ENCODE peak calls at places on chromosomes 2 and 18, in nine cellular contexts. J is GM23248, A is GM23338, C is MM.1S, N is HCT116, S is neural progenitor cell, Y is SK-N-SH, H is hepatocyte, Z is PC-3. R is an unnamed sample.

GRCh38 chr2:153588408-153588807 is 109.8 kb upstream of the RPRM start:
- DNase-seq in J (no peak), A (no peak), C (no peak), N (no peak), S (no peak), Y (no peak), H (no peak), Z (no peak), R (no peak)

GRCh38 chr18:57211776-57212175 is 64.9 kb downstream of the BOD1L2 start:
- DNase-seq in J (no peak), A (no peak), C (no peak), N (no peak), S (no peak), Y (no peak), H (no peak), Z (no peak), R (no peak)

GRCh38 chr2:215290980-215291599 is 20.8 kb upstream of the ATIC start:
- DNase-seq in J (no peak), A (no peak), C (no peak), N (no peak), S (no peak), Y (peak), H (no peak), Z (no peak), R (no peak)

GRCh38 chr2:44100351-44100750 is 68.3 kb upstream of the PPM1B start:
- DNase-seq in J (peak), A (no peak), C (peak), N (peak), S (no peak), Y (no peak), H (peak), Z (peak), R (no peak)

GRCh38 chr2:96135171-96135570 is 3.1 kb downstream of the ASTL start:
- DNase-seq in J (no peak), A (no peak), C (no peak), N (no peak), S (no peak), Y (no peak), H (no peak), Z (no peak), R (no peak)

GRCh38 chr2:54459037-54459441 is 2.9 kb downstream of the SPTBN1 start:
- DNase-seq in J (peak), A (no peak), C (no peak), N (no peak), S (no peak), Y (no peak), H (no peak), Z (peak), R (peak)

GRCh38 chr2:225122582-225123486 is 80.6 kb upstream of the DOCK10 start:
- DNase-seq in J (peak), A (peak), C (peak), N (no peak), S (peak), Y (peak), H (peak), Z (peak), R (peak)

GRCh38 chr2:3170792-3171455 is 206.7 kb downstream of the EIPR1 start:
- DNase-seq in J (no peak), A (no peak), C (no peak), N (no peak), S (no peak), Y (peak), H (no peak), Z (no peak), R (no peak)

GRCh38 chr2:95361216-95361980 is 41.1 kb upstream of the FAHD2A start:
- DNase-seq in J (no peak), A (no peak), C (no peak), N (no peak), S (no peak), Y (no peak), H (no peak), Z (no peak), R (no peak)

GRCh38 chr2:105141099-105141614 is 100.4 kb upstream of the GPR45 start:
- DNase-seq in J (no peak), A (no peak), C (no peak), N (no peak), S (no peak), Y (no peak), H (no peak), Z (peak), R (no peak)

GRCh38 chr2:105842555-105842954 is 97.8 kb downstream of the NCK2 start:
- DNase-seq in J (no peak), A (no peak), C (no peak), N (no peak), S (no peak), Y (no peak), H (no peak), Z (no peak), R (no peak)

GRCh38 chr18:58196164-58196563 is 152.1 kb downstream of the NEDD4L start:
- DNase-seq in J (peak), A (no peak), C (no peak), N (no peak), S (no peak), Y (no peak), H (no peak), Z (peak), R (no peak)

GRCh38 chr2:119408221-119408619 is 23.4 kb upstream of the TMEM37 start:
- DNase-seq in J (peak), A (peak), C (peak), N (no peak), S (no peak), Y (no peak), H (peak), Z (no peak), R (no peak)

GRCh38 chr2:81395746-81396145 is 1091.2 kb upstream of the LRRTM1 start:
- DNase-seq in J (no peak), A (peak), C (no peak), N (no peak), S (peak), Y (no peak), H (no peak), Z (no peak), R (no peak)

GRCh38 chr2:197994751-197995150 is 190.4 kb downstream of the PLCL1 start:
- DNase-seq in J (no peak), A (no peak), C (no peak), N (no peak), S (no peak), Y (no peak), H (no peak), Z (no peak), R (no peak)

GRCh38 chr2:15259356-15259756 is 301.8 kb downstream of the NBAS start:
- DNase-seq in J (no peak), A (peak), C (no peak), N (no peak), S (peak), Y (no peak), H (no peak), Z (no peak), R (no peak)

GRCh38 chr2:240418311-240418710 is 17.2 kb upstream of the GPC1 start:
- DNase-seq in J (no peak), A (no peak), C (no peak), N (no peak), S (no peak), Y (no peak), H (no peak), Z (no peak), R (no peak)

GRCh38 chr18:55287146-55287806 is 300.7 kb downstream of the TCF4 start:
- DNase-seq in J (peak), A (no peak), C (no peak), N (no peak), S (peak), Y (peak), H (no peak), Z (no peak), R (no peak)

GRCh38 chr2:217789003-217789735 is 213.6 kb downstream of the TNS1 start:
- DNase-seq in J (peak), A (peak), C (peak), N (peak), S (peak), Y (peak), H (peak), Z (peak), R (peak)

GRCh38 chr2:144515694-144516416 is 4.1 kb downstream of the ZEB2 start:
- DNase-seq in J (peak), A (peak), C (no peak), N (no peak), S (peak), Y (peak), H (peak), Z (no peak), R (peak)

GRCh38 chr18:27713037-27713726 is 463.7 kb downstream of the CDH2 start:
- DNase-seq in J (peak), A (peak), C (no peak), N (no peak), S (peak), Y (no peak), H (no peak), Z (no peak), R (no peak)

GRCh38 chr2:181972431-181973190 is 13.0 kb upstream of the PPP1R1C start:
- DNase-seq in J (no peak), A (no peak), C (no peak), N (no peak), S (no peak), Y (no peak), H (no peak), Z (no peak), R (no peak)

GRCh38 chr2:100984892-100985307 is 17.2 kb upstream of the RPL31 start:
- DNase-seq in J (peak), A (peak), C (peak), N (peak), S (peak), Y (peak), H (peak), Z (peak), R (peak)

GRCh38 chr2:207119048-207119447 is 46.7 kb downstream of the KLF7 start:
- DNase-seq in J (no peak), A (no peak), C (no peak), N (no peak), S (no peak), Y (no peak), H (no peak), Z (peak), R (no peak)

GRCh38 chr2:166382-166781 is 97.5 kb downstream of the SH3YL1 start:
- DNase-seq in J (no peak), A (no peak), C (no peak), N (no peak), S (no peak), Y (no peak), H (no peak), Z (no peak), R (no peak)

GRCh38 chr2:182827182-182827879 is 39.1 kb downstream of the FRZB start:
- DNase-seq in J (no peak), A (no peak), C (no peak), N (no peak), S (no peak), Y (no peak), H (no peak), Z (no peak), R (no peak)

GRCh38 chr2:98469862-98470544 is 25.3 kb downstream of the INPP4A start:
- DNase-seq in J (no peak), A (no peak), C (no peak), N (no peak), S (no peak), Y (no peak), H (no peak), Z (no peak), R (no peak)

GRCh38 chr2:101710036-101710689 is 12.7 kb downstream of the MAP4K4 start:
- DNase-seq in J (no peak), A (no peak), C (no peak), N (no peak), S (no peak), Y (no peak), H (no peak), Z (peak), R (no peak)

GRCh38 chr18:45998244-45998643 is 31.1 kb upstream of the EPG5 start:
- DNase-seq in J (no peak), A (no peak), C (no peak), N (no peak), S (no peak), Y (no peak), H (no peak), Z (no peak), R (no peak)

GRCh38 chr2:181235683-181236459 is 221.3 kb upstream of the ITGA4 start:
- DNase-seq in J (no peak), A (no peak), C (peak), N (no peak), S (no peak), Y (no peak), H (no peak), Z (no peak), R (no peak)

GRCh38 chr2:217851191-217852020 is 151.4 kb downstream of the TNS1 start:
- DNase-seq in J (peak), A (no peak), C (no peak), N (no peak), S (no peak), Y (peak), H (no peak), Z (peak), R (no peak)

GRCh38 chr18:32289480-32290075 is 99.7 kb downstream of the MEP1B start:
- DNase-seq in J (peak), A (peak), C (peak), N (peak), S (peak), Y (peak), H (peak), Z (peak), R (peak)

GRCh38 chr2:224378087-224379085 is 23.5 kb downstream of the FAM124B start:
- DNase-seq in J (no peak), A (no peak), C (no peak), N (no peak), S (no peak), Y (no peak), H (no peak), Z (peak), R (no peak)

GRCh38 chr2:16386431-16386830 is 279.2 kb downstream of the CYRIA start:
- DNase-seq in J (no peak), A (no peak), C (no peak), N (no peak), S (no peak), Y (no peak), H (no peak), Z (no peak), R (no peak)

GRCh38 chr2:10238991-10239485 is 63.7 kb upstream of the HPCAL1 start:
- DNase-seq in J (no peak), A (no peak), C (no peak), N (no peak), S (no peak), Y (no peak), H (no peak), Z (no peak), R (no peak)

GRCh38 chr2:109378682-109379081 is 235.1 kb downstream of the SEPTIN10 start:
- DNase-seq in J (no peak), A (no peak), C (no peak), N (no peak), S (no peak), Y (no peak), H (no peak), Z (no peak), R (no peak)

GRCh38 chr2:142286618-142287017 is 155.8 kb upstream of the LRP1B start:
- DNase-seq in J (peak), A (peak), C (no peak), N (peak), S (peak), Y (peak), H (peak), Z (peak), R (peak)

DNA sequence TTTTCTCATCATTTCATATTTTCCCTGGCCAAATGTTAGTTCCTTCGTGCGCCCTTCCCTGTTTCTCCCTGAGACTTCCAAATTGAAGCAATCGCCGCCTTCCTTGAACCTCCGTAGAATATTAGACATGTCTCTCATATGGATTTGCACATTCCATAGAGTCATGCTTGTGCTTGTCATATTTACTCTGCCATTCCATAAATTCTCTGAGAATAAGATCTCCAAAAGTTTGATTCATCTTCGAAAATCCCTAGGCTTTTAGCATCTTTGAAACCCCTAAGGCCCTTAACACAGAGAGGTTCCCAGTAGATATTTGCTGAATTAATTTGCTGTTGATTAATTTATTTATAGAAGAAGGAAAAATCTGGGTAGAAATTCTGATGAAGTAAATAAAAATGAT is 202.2 kb upstream of the PIK3C3 start:
- DNase-seq in J (no peak), A (no peak), C (no peak), N (no peak), S (no peak), Y (no peak), H (no peak), Z (no peak), R (no peak)
- TF ChIP-seq EZH2phosphoT487 in J (no peak), A (no peak), C (no peak), N (no peak), S (no peak), Y (no peak), H (no peak), Z (no peak), R (no peak)

DNA sequence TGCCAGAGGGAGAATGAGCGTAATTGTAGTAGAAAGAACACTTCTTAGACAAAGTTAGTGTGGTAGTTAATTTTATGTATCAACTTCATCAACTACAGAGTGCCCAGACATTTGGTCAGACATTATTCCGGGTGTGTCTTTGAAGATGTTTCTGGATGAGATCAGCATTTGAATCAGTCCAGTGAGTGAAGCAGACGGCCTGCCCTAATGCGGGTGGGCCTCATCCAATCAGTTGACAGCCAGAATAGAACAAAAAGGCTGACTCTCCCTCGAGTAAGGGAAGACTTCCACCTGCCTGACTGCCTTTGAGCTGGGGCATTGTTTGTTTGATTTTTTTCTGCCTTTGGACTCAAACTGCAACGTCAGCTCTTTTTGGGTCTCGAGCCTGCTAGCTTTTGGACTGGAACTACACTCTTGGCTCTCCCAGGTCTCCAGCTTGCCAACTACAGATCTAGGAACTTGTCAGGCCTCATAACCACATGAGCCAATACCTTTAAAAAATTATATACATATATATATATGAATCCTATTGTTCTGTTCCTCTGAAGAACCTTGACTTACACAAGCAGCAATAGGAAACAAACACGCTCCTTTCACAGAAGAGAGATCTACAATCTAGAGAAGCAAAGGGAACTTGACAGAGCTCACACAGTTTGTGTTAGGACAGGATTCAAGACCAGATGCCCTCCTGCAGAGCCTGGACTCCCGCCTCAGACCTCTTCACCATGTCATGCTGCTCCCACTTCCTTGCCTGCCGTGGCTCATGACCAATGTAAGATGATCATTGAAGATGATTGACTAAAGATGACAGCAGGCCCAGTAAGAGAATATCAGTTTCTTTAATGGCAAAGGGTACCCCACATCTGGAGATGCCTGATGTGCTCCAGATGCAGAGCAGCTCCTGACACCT is 111.5 kb upstream of the AGAP1 start:
- DNase-seq in J (peak), A (no peak), C (no peak), N (no peak), S (no peak), Y (no peak), H (no peak), Z (no peak), R (no peak)
- TF ChIP-seq EZH2phosphoT487 in J (no peak), A (no peak), C (no peak), N (no peak), S (no peak), Y (no peak), H (no peak), Z (no peak), R (no peak)

DNA sequence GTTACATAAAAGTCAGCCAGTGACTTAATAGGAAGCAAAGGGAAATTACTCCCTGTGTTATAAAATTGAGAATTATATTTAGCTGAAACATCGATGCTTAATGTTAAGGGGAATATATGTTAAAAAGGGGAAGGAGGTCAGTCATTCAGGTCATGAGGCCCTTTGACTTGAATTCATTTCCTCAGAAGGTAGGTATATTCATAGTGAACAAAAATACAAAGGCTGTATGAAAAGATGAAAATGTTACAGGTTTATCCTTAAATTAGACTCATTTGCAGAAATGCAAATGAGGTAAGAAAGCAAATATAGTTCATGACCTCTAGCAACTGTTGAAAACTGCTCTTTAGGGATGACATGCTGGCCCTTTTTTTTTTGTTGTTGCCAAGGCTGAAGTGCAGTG is 20.8 kb downstream of the MSH6 start:
- DNase-seq in J (no peak), A (no peak), C (no peak), N (no peak), S (no peak), Y (no peak), H (no peak), Z (no peak), R (no peak)
- TF ChIP-seq EZH2phosphoT487 in J (no peak), A (no peak), C (no peak), N (no peak), S (no peak), Y (no peak), H (no peak), Z (no peak), R (no peak)

DNA sequence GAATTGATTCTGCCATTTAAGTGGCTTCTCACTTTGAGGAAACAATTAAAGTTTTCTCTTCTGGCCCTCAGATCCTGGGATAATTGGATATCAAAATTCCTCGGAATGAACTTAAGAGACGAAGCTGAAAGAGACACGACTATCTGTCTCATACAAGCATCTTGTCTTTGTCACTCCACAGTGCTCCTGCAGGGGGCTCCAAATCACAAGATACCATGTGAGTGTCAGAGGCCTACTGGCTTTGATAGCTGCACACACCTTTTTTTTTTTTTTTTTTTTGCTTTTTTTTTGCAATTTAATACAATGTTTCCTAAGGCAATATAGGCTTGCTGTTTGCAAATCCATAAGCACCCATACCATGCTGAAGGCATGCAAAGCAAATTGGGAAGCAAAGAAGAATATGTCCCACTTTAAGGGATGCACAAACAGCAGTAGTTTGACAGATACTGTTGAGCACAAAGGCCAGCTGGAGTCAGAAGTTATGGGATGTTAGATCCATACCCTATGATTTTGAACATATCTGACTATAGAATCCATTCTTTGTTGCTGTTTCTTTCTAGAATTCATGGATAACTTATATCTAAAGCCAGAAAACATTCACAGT is 109.0 kb upstream of the CBLN2 start:
- DNase-seq in J (peak), A (peak), C (peak), N (no peak), S (peak), Y (peak), H (peak), Z (peak), R (peak)
- TF ChIP-seq EZH2phosphoT487 in J (no peak), A (no peak), C (no peak), N (no peak), S (no peak), Y (no peak), H (no peak), Z (no peak), R (no peak)

GRCh38 chr2:168559187-168559586 is 103.1 kb downstream of the CERS6 start:
- DNase-seq in J (no peak), A (no peak), C (no peak), N (peak), S (no peak), Y (no peak), H (peak), Z (no peak), R (no peak)
- TF ChIP-seq EZH2phosphoT487 in J (no peak), A (no peak), C (no peak), N (no peak), S (no peak), Y (no peak), H (no peak), Z (no peak), R (no peak)

R was measured in OCI-LY7.